ENCODE peak calls at places on chromosomes 5 and 9, in eight cellular contexts. Z, I, T, K, A, W, U and N are unnamed samples.

GRCh38 chr5:14097998-14098471 is 45.1 kb upstream of the TRIO start:
- DNase-seq in Z (peak), I (no peak), T (no peak), K (no peak), A (no peak), W (no peak), U (no peak), N (peak)

GRCh38 chr5:38803246-38803645 is 42.6 kb upstream of the OSMR start:
- DNase-seq in Z (no peak), I (no peak), T (no peak), K (no peak), A (no peak), W (no peak), U (no peak), N (no peak)

GRCh38 chr5:155735388-155735787 is 591.6 kb upstream of the SGCD start:
- DNase-seq in Z (peak), I (peak), T (no peak), K (no peak), A (no peak), W (peak), U (no peak), N (no peak)

GRCh38 chr5:155264809-155265208 is 251.3 kb downstream of the KIF4B start:
- DNase-seq in Z (no peak), I (no peak), T (no peak), K (no peak), A (no peak), W (no peak), U (no peak), N (no peak)

GRCh38 chr5:147073098-147073497 is 161.7 kb upstream of the STK32A start:
- DNase-seq in Z (no peak), I (no peak), T (no peak), K (no peak), A (no peak), W (no peak), U (no peak), N (no peak)

GRCh38 chr9:22643541-22643940 is 196.9 kb downstream of the DMRTA1 start:
- DNase-seq in Z (peak), I (no peak), T (no peak), K (no peak), A (no peak), W (no peak), U (no peak), N (no peak)

GRCh38 chr5:74382864-74383618 is 257.5 kb downstream of the ENC1 start:
- DNase-seq in Z (peak), I (peak), T (no peak), K (no peak), A (no peak), W (peak), U (peak), N (peak)

GRCh38 chr9:101388507-101388993 is 3.7 kb upstream of the BAAT start:
- DNase-seq in Z (no peak), I (no peak), T (no peak), K (no peak), A (no peak), W (peak), U (no peak), N (no peak)

GRCh38 chr5:154287136-154287535 is 96.6 kb downstream of the GALNT10 start:
- DNase-seq in Z (peak), I (peak), T (no peak), K (no peak), A (peak), W (peak), U (peak), N (no peak)

GRCh38 chr5:76620166-76620565 is 3.0 kb downstream of the F2RL2 start:
- DNase-seq in Z (no peak), I (no peak), T (no peak), K (no peak), A (no peak), W (no peak), U (no peak), N (no peak)

GRCh38 chr5:119302916-119303897 is 52.6 kb upstream of the TNFAIP8 start:
- DNase-seq in Z (peak), I (no peak), T (no peak), K (no peak), A (peak), W (peak), U (no peak), N (peak)

GRCh38 chr5:111639912-111640311 is 117.1 kb downstream of the NREP start:
- DNase-seq in Z (no peak), I (no peak), T (no peak), K (no peak), A (no peak), W (no peak), U (no peak), N (no peak)

GRCh38 chr9:133368249-133368881 is 7.5 kb downstream of the SURF4 start:
- DNase-seq in Z (no peak), I (no peak), T (no peak), K (no peak), A (peak), W (no peak), U (no peak), N (no peak)

GRCh38 chr9:17481565-17481964 is 97.3 kb upstream of the SH3GL2 start:
- DNase-seq in Z (no peak), I (no peak), T (no peak), K (no peak), A (no peak), W (no peak), U (peak), N (no peak)

GRCh38 chr5:53381-54174 is 38.4 kb upstream of the PLEKHG4B start:
- DNase-seq in Z (peak), I (no peak), T (no peak), K (no peak), A (no peak), W (peak), U (no peak), N (no peak)

GRCh38 chr9:35643046-35643445 is 7.7 kb downstream of the SIT1 start:
- DNase-seq in Z (no peak), I (no peak), T (no peak), K (peak), A (no peak), W (no peak), U (no peak), N (no peak)

GRCh38 chr5:66306844-66307315 is 162.8 kb downstream of the SREK1 start:
- DNase-seq in Z (peak), I (peak), T (no peak), K (no peak), A (peak), W (no peak), U (no peak), N (no peak)

GRCh38 chr5:95848701-95849100 is 26.2 kb upstream of the GLRX start:
- DNase-seq in Z (peak), I (no peak), T (no peak), K (no peak), A (no peak), W (no peak), U (no peak), N (no peak)

GRCh38 chr5:51387854-51388320 is 4.6 kb downstream of the ISL1 start:
- DNase-seq in Z (no peak), I (no peak), T (no peak), K (no peak), A (no peak), W (peak), U (no peak), N (no peak)

GRCh38 chr9:114662081-114662989 is 4.7 kb upstream of the TEX53 start:
- DNase-seq in Z (no peak), I (peak), T (peak), K (no peak), A (peak), W (peak), U (no peak), N (no peak)

GRCh38 chr5:135964670-135965320 is 10.0 kb upstream of the LECT2 start:
- DNase-seq in Z (peak), I (no peak), T (no peak), K (no peak), A (no peak), W (no peak), U (no peak), N (no peak)

GRCh38 chr5:3842591-3842990 is 247.0 kb downstream of the IRX1 start:
- DNase-seq in Z (no peak), I (no peak), T (no peak), K (no peak), A (no peak), W (no peak), U (no peak), N (no peak)
- H3K4me3 ChIP-seq in Z (no peak), I (no peak), T (no peak), K (no peak), A (no peak), W (no peak), U (no peak), N (no peak)

GRCh38 chr5:36606437-36607113 is at the start of gene SLC1A3:
- DNase-seq in Z (peak), I (peak), T (peak), K (peak), A (peak), W (peak), U (peak), N (peak)

GRCh38 chr5:36607114-36607561 is 732 bp downstream of the SLC1A3 start:
- DNase-seq in Z (peak), I (peak), T (peak), K (peak), A (no peak), W (peak), U (no peak), N (peak)

GRCh38 chr5:36607838-36608783 is 1.7 kb downstream of the SLC1A3 start:
- DNase-seq in Z (peak), I (no peak), T (no peak), K (no peak), A (no peak), W (peak), U (no peak), N (no peak)

GRCh38 chr5:36605241-36605640 is 1.2 kb upstream of the SLC1A3 start:
- DNase-seq in Z (no peak), I (no peak), T (no peak), K (no peak), A (no peak), W (no peak), U (no peak), N (no peak)

DNA sequence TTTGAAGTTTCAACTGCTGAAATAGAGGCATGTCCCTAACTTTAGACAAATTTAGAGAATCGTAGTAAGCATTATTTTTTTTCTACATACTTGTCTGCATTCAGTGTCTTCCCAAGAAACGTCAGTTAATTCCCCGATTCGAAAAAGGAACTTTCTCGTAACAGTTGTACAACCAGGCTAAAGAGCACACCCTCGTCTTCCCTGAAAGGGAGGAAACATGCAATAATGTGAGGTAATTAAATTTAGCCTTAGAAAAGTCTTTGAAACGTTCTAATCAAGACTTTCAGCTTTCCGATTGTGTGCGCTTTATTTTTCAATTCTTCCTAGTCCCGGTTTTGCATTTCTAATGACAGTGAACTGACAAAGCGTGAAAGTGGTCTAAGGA is 362 bp upstream of the SLC1A3 start:
- DNase-seq in Z (no peak), I (no peak), T (no peak), K (no peak), A (no peak), W (no peak), U (no peak), N (no peak)
- H3K4me3 ChIP-seq in Z (peak), I (peak), T (peak), K (no peak), A (peak), W (peak), U (peak), N (peak)

GRCh38 chr5:77662615-77663014 is 24.1 kb upstream of the OTP start:
- DNase-seq in Z (no peak), I (no peak), T (peak), K (no peak), A (no peak), W (no peak), U (no peak), N (no peak)
- H3K4me3 ChIP-seq in Z (no peak), I (no peak), T (no peak), K (no peak), A (no peak), W (no peak), U (no peak), N (no peak)

GRCh38 chr9:137590469-137591383 is at the start of gene ZMYND19:
- DNase-seq in Z (peak), I (peak), T (peak), K (peak), A (peak), W (peak), U (peak), N (no peak)

GRCh38 chr9:137588891-137589290 is 1.4 kb downstream of the ZMYND19 start:
- DNase-seq in Z (no peak), I (no peak), T (no peak), K (no peak), A (no peak), W (no peak), U (no peak), N (no peak)

GRCh38 chr9:137590123-137590468 is 216 bp downstream of the ZMYND19 start:
- DNase-seq in Z (no peak), I (no peak), T (no peak), K (no peak), A (no peak), W (peak), U (no peak), N (no peak)

GRCh38 chr9:137588311-137588710 is 2.0 kb downstream of the ZMYND19 start:
- DNase-seq in Z (no peak), I (no peak), T (no peak), K (no peak), A (no peak), W (no peak), U (no peak), N (no peak)

DNA sequence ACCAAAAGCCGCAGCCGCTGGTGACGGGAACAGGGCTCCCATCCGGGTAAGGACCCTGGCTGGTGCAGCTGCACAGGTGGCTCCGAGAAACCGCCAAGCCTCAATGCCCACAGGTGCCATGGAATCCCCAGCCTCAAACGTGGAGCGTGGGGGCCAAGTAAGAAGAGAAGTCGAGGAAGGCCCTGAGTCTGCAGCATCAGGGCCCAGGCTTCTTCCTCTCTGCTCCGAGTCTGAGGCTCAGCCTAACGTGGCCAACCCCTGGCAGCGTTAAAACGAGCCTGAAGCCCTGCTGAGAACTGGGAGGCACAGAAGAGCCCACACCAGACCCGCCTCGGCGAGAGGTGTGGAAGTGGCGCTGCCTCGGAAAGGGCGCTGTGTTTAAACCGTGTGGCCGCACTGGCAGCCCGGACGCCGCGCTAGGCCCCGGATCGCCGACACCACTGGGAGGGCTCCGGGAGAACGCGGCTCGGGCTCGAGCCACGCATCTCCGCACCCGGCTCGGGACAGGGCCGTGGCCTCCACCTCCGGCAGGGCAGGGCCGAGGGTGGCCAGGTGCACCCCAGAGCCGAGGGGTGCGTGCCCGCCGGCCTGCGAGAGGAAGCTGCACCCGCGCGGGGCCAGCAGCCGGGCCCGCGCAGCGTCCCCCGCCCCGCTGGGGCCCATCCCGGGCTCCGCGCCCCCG is 730 bp downstream of the ZMYND19 start:
- DNase-seq in Z (peak), I (no peak), T (peak), K (no peak), A (peak), W (peak), U (no peak), N (no peak)
- H3K4me3 ChIP-seq in Z (peak), I (peak), T (peak), K (peak), A (peak), W (peak), U (peak), N (peak)

GRCh38 chr9:111529787-111530186 is 4.8 kb downstream of the ZNF483 start:
- DNase-seq in Z (no peak), I (no peak), T (no peak), K (no peak), A (no peak), W (no peak), U (no peak), N (no peak)

GRCh38 chr9:111527347-111527746 is 2.4 kb downstream of the ZNF483 start:
- DNase-seq in Z (peak), I (no peak), T (peak), K (no peak), A (no peak), W (peak), U (no peak), N (no peak)

GRCh38 chr9:111525056-111525977 is at the start of gene ZNF483:
- DNase-seq in Z (peak), I (peak), T (peak), K (peak), A (peak), W (peak), U (peak), N (peak)

DNA sequence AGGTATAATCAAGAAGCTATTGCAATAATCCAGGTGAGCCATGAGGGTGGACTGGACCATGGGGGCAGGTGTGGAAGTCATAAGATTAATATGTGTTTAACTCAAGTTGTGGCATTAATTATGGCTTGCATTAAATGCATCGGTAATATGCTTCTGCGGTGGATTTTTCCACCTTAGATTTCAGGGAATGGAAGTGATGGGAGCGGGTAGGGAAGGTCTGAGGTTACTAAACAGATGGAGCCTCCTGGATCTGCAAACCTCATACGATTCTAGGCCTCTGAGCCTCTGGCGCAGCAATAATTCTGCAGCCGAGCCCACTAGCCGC is 286 bp upstream of the ZNF483 start:
- DNase-seq in Z (no peak), I (no peak), T (no peak), K (no peak), A (no peak), W (no peak), U (no peak), N (no peak)
- H3K4me3 ChIP-seq in Z (peak), I (peak), T (peak), K (peak), A (peak), W (peak), U (peak), N (peak)

GRCh38 chr5:55230086-55230629 is 3.0 kb upstream of the MCIDAS start:
- DNase-seq in Z (no peak), I (no peak), T (peak), K (no peak), A (no peak), W (no peak), U (no peak), N (no peak)

GRCh38 chr5:55232985-55233928 is at the start of gene CCNO:
- DNase-seq in Z (peak), I (peak), T (peak), K (peak), A (peak), W (peak), U (peak), N (no peak)

GRCh38 chr5:55231476-55232193 is 1.8 kb downstream of the CCNO start:
- DNase-seq in Z (peak), I (no peak), T (no peak), K (no peak), A (peak), W (peak), U (no peak), N (no peak)

GRCh38 chr5:55232194-55232984 is 1.0 kb downstream of the CCNO start:
- DNase-seq in Z (peak), I (no peak), T (no peak), K (no peak), A (peak), W (peak), U (peak), N (no peak)

DNA sequence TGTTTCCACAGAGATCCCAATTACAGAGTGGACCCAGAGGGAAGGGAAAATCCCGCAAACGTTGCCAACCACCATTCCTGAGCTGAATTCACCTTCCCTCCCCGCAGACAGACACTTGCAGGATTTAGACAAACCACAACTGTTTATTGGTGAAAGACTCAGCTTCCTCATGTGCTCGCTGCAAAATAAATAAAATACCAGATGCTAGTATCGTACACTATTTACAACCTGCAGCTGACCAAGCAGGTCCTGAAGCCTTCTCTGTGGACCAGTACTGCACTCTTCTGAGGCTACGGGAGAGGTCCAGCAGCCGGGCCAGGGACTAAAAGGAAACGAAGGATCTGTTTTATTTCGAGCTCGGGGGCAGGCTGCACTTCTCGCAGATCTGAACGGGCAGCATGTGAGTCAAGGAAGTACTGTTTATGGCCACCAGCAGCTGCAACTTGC is 2.4 kb downstream of the CCNO start:
- DNase-seq in Z (no peak), I (no peak), T (no peak), K (no peak), A (no peak), W (no peak), U (no peak), N (no peak)
- H3K4me3 ChIP-seq in Z (no peak), I (peak), T (no peak), K (no peak), A (no peak), W (peak), U (no peak), N (no peak)

DNA sequence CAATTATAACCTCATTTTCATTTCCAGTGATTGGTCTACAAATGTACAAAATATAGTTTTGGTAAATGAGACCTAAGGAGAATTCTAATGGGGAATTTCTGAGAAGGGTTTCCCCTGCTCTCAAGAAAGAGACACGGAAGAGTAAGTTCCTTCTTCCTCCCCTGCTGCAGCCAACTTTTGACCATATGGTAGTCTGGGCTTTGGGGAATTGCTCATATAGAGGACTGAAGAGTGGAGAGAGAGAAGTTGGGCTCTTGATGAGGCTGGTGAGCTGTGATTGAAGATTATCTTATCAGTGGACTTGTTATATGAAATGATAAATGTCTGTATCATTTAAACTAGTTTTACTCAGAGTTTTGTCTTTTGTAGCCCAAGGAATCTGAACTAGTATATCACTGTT is 4.3 kb upstream of the LNPEP start:
- DNase-seq in Z (no peak), I (no peak), T (peak), K (no peak), A (no peak), W (no peak), U (no peak), N (no peak)
- H3K4me3 ChIP-seq in Z (no peak), I (no peak), T (peak), K (no peak), A (no peak), W (no peak), U (no peak), N (no peak)